ENCODE peak calls at places on chromosomes 4 and X, in six cellular contexts. K, T, F, X, U and S are unnamed samples.

GRCh38 chrX:52355108-52355507 is 13.7 kb upstream of the XAGE2 start:
- DNase-seq in T (no peak), K (no peak), F (no peak), X (no peak), U (no peak), S (no peak)

GRCh38 chr4:184397516-184398163 is 76.7 kb downstream of the IRF2 start:
- DNase-seq in U (no peak), K (no peak), X (no peak), T (no peak), F (no peak), S (no peak)

GRCh38 chr4:138841341-138841740 is 174.2 kb upstream of the NOCT start:
- DNase-seq in K (no peak), U (no peak), F (no peak), T (no peak), X (no peak), S (no peak)

GRCh38 chrX:34381241-34381640 is 249.1 kb upstream of the FAM47A start:
- DNase-seq in K (no peak), X (no peak), T (no peak), F (no peak), U (no peak), S (no peak)

GRCh38 chr4:116702949-116703348 is 382.4 kb downstream of the TRAM1L1 start:
- DNase-seq in K (no peak), F (no peak), T (peak), X (no peak), U (peak), S (peak)

GRCh38 chrX:69117876-69118526 is 47.3 kb downstream of the PJA1 start:
- DNase-seq in F (no peak), X (no peak), K (no peak), T (no peak), U (no peak), S (no peak)

GRCh38 chr4:44916406-44916805 is 190.1 kb upstream of the GNPDA2 start:
- DNase-seq in T (no peak), U (no peak), X (no peak), F (no peak), K (no peak), S (peak)

GRCh38 chr4:34636623-34637022 is 1607.7 kb downstream of the ARAP2 start:
- DNase-seq in T (no peak), F (no peak), X (no peak), K (no peak), U (no peak), S (no peak)

GRCh38 chrX:109635151-109635550 is 10.2 kb upstream of the KCNE5 start:
- DNase-seq in U (no peak), T (peak), X (peak), K (no peak), F (peak), S (peak)

GRCh38 chr4:106775636-106776035 is 260.5 kb downstream of the DKK2 start:
- DNase-seq in K (no peak), T (no peak), U (peak), F (no peak), X (no peak), S (peak)

GRCh38 chr4:177907736-177908424 is 465.6 kb upstream of the AGA start:
- DNase-seq in T (no peak), U (no peak), K (no peak), X (no peak), F (no peak), S (no peak)

GRCh38 chrX:45404206-45404605 is 203.5 kb upstream of the DIPK2B start:
- DNase-seq in U (no peak), F (no peak), K (no peak), X (no peak), T (no peak), S (no peak)

GRCh38 chr4:168514249-168514852 is 17.5 kb downstream of the PALLD start:
- DNase-seq in T (peak), K (no peak), F (peak), X (no peak), U (peak), S (peak)

GRCh38 chrX:43882294-43882681 is at the start of gene MAOB:
- DNase-seq in U (peak), X (no peak), K (no peak), T (no peak), F (peak), S (peak)

GRCh38 chr4:8892556-8893226 is 21.1 kb upstream of the HMX1 start:
- DNase-seq in T (no peak), X (no peak), F (no peak), K (no peak), U (no peak), S (no peak)

GRCh38 chr4:82376109-82376508 is 2.3 kb upstream of the HNRNPD start:
- DNase-seq in T (no peak), K (no peak), U (no peak), F (no peak), X (no peak), S (no peak)

GRCh38 chr4:173288296-173288695 is 45.9 kb downstream of the HMGB2 start:
- DNase-seq in F (peak), T (peak), X (peak), U (peak), K (peak), S (peak)

GRCh38 chr4:128424524-128425195 is 137.0 kb upstream of the PGRMC2 start:
- DNase-seq in K (no peak), X (no peak), F (no peak), U (no peak), T (no peak), S (no peak)
- TF ChIP-seq MYC in K (no peak), X (no peak), F (no peak), U (no peak), T (no peak), S (no peak)

GRCh38 chr4:3785292-3785565 is 19.0 kb downstream of the ADRA2C start:
- DNase-seq in T (no peak), K (no peak), F (no peak), U (no peak), X (no peak), S (no peak)

GRCh38 chr4:3787489-3788365 is 21.5 kb downstream of the ADRA2C start:
- DNase-seq in U (no peak), K (no peak), X (no peak), F (no peak), T (no peak), S (no peak)

GRCh38 chr4:3788366-3788660 is 22.1 kb downstream of the ADRA2C start:
- DNase-seq in K (no peak), F (no peak), T (no peak), X (no peak), U (no peak), S (peak)

GRCh38 chr4:3784469-3785291 is 18.5 kb downstream of the ADRA2C start:
- DNase-seq in T (no peak), X (no peak), K (no peak), F (no peak), U (peak), S (no peak)

GRCh38 chr4:3786196-3786869 is 20.1 kb downstream of the ADRA2C start:
- DNase-seq in F (no peak), T (no peak), K (no peak), X (peak), U (peak), S (no peak)
- TF ChIP-seq MYC in F (no peak), T (no peak), K (no peak), X (no peak), U (peak), S (no peak)

DNA sequence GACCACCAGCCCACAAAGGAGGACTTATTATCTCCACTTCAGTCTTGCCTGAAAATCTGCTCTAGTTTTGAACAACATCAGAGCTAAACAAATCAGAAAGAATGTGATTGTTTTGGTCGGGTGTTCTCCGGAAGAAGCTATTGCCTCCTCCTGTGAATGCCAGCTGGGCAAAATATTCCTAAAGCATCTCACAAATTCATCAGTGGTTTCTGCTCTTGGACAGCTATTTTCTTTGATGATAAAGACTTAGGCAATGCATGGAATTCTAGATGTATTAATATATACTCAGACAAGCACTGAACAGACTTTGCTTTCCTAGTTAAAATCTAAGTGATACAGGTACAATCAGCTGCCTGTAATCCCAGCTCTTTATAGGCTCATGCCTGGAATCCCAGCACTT is 71.8 kb downstream of the ASMT start:
- DNase-seq in U (no peak), F (no peak), X (no peak), T (no peak), K (no peak), S (no peak)
- TF ChIP-seq MYC in U (no peak), F (no peak), X (no peak), T (no peak), K (no peak), S (no peak)

GRCh38 chr4:128863314-128864075 is 54.0 kb downstream of the JADE1 start:
- DNase-seq in K (no peak), F (peak), T (peak), U (peak), X (peak), S (peak)

GRCh38 chr4:128861856-128862518 is 52.5 kb downstream of the JADE1 start:
- DNase-seq in U (no peak), K (no peak), X (no peak), F (no peak), T (no peak), S (no peak)

GRCh38 chr4:128865132-128865531 is 55.6 kb downstream of the JADE1 start:
- DNase-seq in X (no peak), U (no peak), T (no peak), F (no peak), K (no peak), S (no peak)

GRCh38 chr4:128859887-128860774 is 50.6 kb downstream of the JADE1 start:
- DNase-seq in U (no peak), X (no peak), T (peak), K (no peak), F (no peak), S (no peak)

DNA sequence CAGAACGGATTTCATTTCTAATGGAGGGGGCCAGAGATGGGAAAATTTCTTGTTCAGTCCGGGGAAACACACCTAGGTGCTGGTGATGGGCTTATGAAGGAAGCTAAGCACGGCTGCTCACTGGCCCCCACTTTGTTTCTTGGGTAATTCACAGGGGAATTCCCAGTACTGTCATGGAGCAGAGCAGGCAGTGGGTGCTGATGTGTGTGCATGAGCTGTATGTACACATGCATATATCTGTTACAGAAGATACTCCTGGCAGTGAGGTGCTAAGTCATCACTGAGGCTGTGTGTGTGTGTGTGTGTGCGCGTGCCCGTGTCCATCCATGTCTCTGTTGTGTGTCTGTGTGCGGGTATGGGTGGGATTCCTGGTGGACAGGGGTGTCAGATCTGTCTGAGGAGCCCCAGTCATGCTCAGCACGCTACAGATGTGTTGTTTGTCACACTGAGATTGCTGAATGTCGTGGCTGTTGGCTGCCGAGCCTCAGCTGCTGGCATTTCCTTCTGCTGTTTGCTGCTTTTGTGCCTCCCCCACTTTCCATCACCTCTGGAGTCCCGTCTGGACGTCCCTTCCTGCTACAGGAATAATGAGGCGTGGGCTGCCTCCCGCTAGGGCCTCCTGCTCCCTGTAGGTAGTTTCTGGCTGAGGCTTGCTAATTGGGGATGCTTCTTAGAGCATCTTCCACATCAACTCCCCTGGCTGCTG is 53.3 kb downstream of the JADE1 start:
- DNase-seq in T (peak), U (no peak), K (peak), F (no peak), X (no peak), S (no peak)
- TF ChIP-seq MYC in T (no peak), U (no peak), K (no peak), F (no peak), X (no peak), S (no peak)

GRCh38 chr4:150578745-150579470 is 3.0 kb upstream of the MAB21L2 start:
- DNase-seq in K (no peak), U (no peak), F (no peak), T (no peak), X (no peak), S (no peak)
- TF ChIP-seq MYC in K (no peak), U (no peak), F (no peak), T (no peak), X (no peak), S (no peak)